ENCODE peak calls at places on chromosomes 1 and 21, in ten cellular contexts. One of them, this sample, is unnamed.

GRCh38 chr1:152151646-152152045 is 7.4 kb downstream of the RPTN start:
- DNase-seq in stomach: no peak
- DNase-seq in transverse colon: no peak
- DNase-seq in CD8-positive, alpha-beta T cell: no peak
- DNase-seq in gastrocnemius medialis: no peak
- DNase-seq in AG04450: no peak
- DNase-seq in foreskin fibroblast: peak; percentile 30
- DNase-seq in WERI-Rb-1: no peak
- DNase-seq in lower lobe of right lung: no peak
- DNase-seq in cardiac muscle cell: no peak
- DNase-seq in this sample: no peak

GRCh38 chr21:36976882-36977651 is 10.6 kb upstream of the HLCS start:
- DNase-seq in stomach: no peak
- DNase-seq in transverse colon: peak; percentile 17
- DNase-seq in CD8-positive, alpha-beta T cell: no peak
- DNase-seq in gastrocnemius medialis: no peak
- DNase-seq in AG04450: peak; percentile 27
- DNase-seq in foreskin fibroblast: peak; percentile 83
- DNase-seq in WERI-Rb-1: peak; percentile 76
- DNase-seq in lower lobe of right lung: no peak
- DNase-seq in cardiac muscle cell: peak; percentile 83
- DNase-seq in this sample: peak; percentile 65

GRCh38 chr1:4380564-4381168 is 273.7 kb upstream of the AJAP1 start:
- DNase-seq in stomach: no peak
- DNase-seq in transverse colon: no peak
- DNase-seq in CD8-positive, alpha-beta T cell: no peak
- DNase-seq in gastrocnemius medialis: no peak
- DNase-seq in AG04450: no peak
- DNase-seq in foreskin fibroblast: peak; percentile 1
- DNase-seq in WERI-Rb-1: no peak
- DNase-seq in lower lobe of right lung: no peak
- DNase-seq in cardiac muscle cell: no peak
- DNase-seq in this sample: no peak

GRCh38 chr1:107777664-107778047 is 187.3 kb downstream of the VAV3 start:
- DNase-seq in stomach: no peak
- DNase-seq in transverse colon: no peak
- DNase-seq in CD8-positive, alpha-beta T cell: no peak
- DNase-seq in gastrocnemius medialis: no peak
- DNase-seq in AG04450: no peak
- DNase-seq in foreskin fibroblast: no peak
- DNase-seq in WERI-Rb-1: no peak
- DNase-seq in lower lobe of right lung: no peak
- DNase-seq in cardiac muscle cell: no peak
- DNase-seq in this sample: no peak

GRCh38 chr1:227922501-227923352 is 25.0 kb downstream of the WNT9A start:
- DNase-seq in stomach: no peak
- DNase-seq in transverse colon: no peak
- DNase-seq in CD8-positive, alpha-beta T cell: no peak
- DNase-seq in gastrocnemius medialis: no peak
- DNase-seq in AG04450: no peak
- DNase-seq in foreskin fibroblast: no peak
- DNase-seq in WERI-Rb-1: peak; percentile 52
- DNase-seq in lower lobe of right lung: no peak
- DNase-seq in cardiac muscle cell: no peak
- DNase-seq in this sample: no peak

GRCh38 chr1:66355756-66356155 is 178.2 kb upstream of the SGIP1 start:
- DNase-seq in stomach: no peak
- DNase-seq in transverse colon: no peak
- DNase-seq in CD8-positive, alpha-beta T cell: no peak
- DNase-seq in gastrocnemius medialis: no peak
- DNase-seq in AG04450: no peak
- DNase-seq in foreskin fibroblast: no peak
- DNase-seq in WERI-Rb-1: no peak
- DNase-seq in lower lobe of right lung: no peak
- DNase-seq in cardiac muscle cell: no peak
- DNase-seq in this sample: no peak

GRCh38 chr1:116988248-116988647 is 13.3 kb upstream of the CD101 start:
- DNase-seq in stomach: no peak
- DNase-seq in transverse colon: no peak
- DNase-seq in CD8-positive, alpha-beta T cell: no peak
- DNase-seq in gastrocnemius medialis: no peak
- DNase-seq in AG04450: no peak
- DNase-seq in foreskin fibroblast: peak; percentile 56
- DNase-seq in WERI-Rb-1: no peak
- DNase-seq in lower lobe of right lung: no peak
- DNase-seq in cardiac muscle cell: peak; percentile 81
- DNase-seq in this sample: no peak

GRCh38 chr1:40723196-40723955 is 31.9 kb downstream of the NFYC start:
- DNase-seq in stomach: no peak
- DNase-seq in transverse colon: no peak
- DNase-seq in CD8-positive, alpha-beta T cell: no peak
- DNase-seq in gastrocnemius medialis: no peak
- DNase-seq in AG04450: no peak
- DNase-seq in foreskin fibroblast: no peak
- DNase-seq in WERI-Rb-1: no peak
- DNase-seq in lower lobe of right lung: peak; percentile 61
- DNase-seq in cardiac muscle cell: no peak
- DNase-seq in this sample: no peak

GRCh38 chr1:160096491-160097116 is 1.8 kb downstream of the IGSF8 start:
- DNase-seq in stomach: no peak
- DNase-seq in transverse colon: no peak
- DNase-seq in CD8-positive, alpha-beta T cell: no peak
- DNase-seq in gastrocnemius medialis: peak; percentile 78
- DNase-seq in AG04450: no peak
- DNase-seq in foreskin fibroblast: peak; percentile 82
- DNase-seq in WERI-Rb-1: no peak
- DNase-seq in lower lobe of right lung: no peak
- DNase-seq in cardiac muscle cell: peak; percentile 8
- DNase-seq in this sample: no peak

GRCh38 chr1:231232870-231233734 is 7.9 kb upstream of the GNPAT start:
- DNase-seq in stomach: no peak
- DNase-seq in transverse colon: no peak
- DNase-seq in CD8-positive, alpha-beta T cell: no peak
- DNase-seq in gastrocnemius medialis: no peak
- DNase-seq in AG04450: no peak
- DNase-seq in foreskin fibroblast: no peak
- DNase-seq in WERI-Rb-1: no peak
- DNase-seq in lower lobe of right lung: no peak
- DNase-seq in cardiac muscle cell: no peak
- DNase-seq in this sample: no peak

GRCh38 chr1:61182049-61182448 is 99.7 kb downstream of the NFIA start:
- DNase-seq in stomach: no peak
- DNase-seq in transverse colon: no peak
- DNase-seq in CD8-positive, alpha-beta T cell: no peak
- DNase-seq in gastrocnemius medialis: peak; percentile 65
- DNase-seq in AG04450: peak; percentile 21
- DNase-seq in foreskin fibroblast: peak; percentile 92
- DNase-seq in WERI-Rb-1: no peak
- DNase-seq in lower lobe of right lung: no peak
- DNase-seq in cardiac muscle cell: peak; percentile 66
- DNase-seq in this sample: no peak
- TF ChIP-seq CTCF in stomach: no peak
- TF ChIP-seq CTCF in transverse colon: no peak
- TF ChIP-seq CTCF in CD8-positive, alpha-beta T cell: no peak
- TF ChIP-seq CTCF in gastrocnemius medialis: no peak
- TF ChIP-seq CTCF in AG04450: no peak
- TF ChIP-seq CTCF in foreskin fibroblast: no peak
- TF ChIP-seq CTCF in WERI-Rb-1: no peak
- TF ChIP-seq CTCF in lower lobe of right lung: no peak
- TF ChIP-seq CTCF in cardiac muscle cell: no peak
- TF ChIP-seq CTCF in this sample: no peak

DNA sequence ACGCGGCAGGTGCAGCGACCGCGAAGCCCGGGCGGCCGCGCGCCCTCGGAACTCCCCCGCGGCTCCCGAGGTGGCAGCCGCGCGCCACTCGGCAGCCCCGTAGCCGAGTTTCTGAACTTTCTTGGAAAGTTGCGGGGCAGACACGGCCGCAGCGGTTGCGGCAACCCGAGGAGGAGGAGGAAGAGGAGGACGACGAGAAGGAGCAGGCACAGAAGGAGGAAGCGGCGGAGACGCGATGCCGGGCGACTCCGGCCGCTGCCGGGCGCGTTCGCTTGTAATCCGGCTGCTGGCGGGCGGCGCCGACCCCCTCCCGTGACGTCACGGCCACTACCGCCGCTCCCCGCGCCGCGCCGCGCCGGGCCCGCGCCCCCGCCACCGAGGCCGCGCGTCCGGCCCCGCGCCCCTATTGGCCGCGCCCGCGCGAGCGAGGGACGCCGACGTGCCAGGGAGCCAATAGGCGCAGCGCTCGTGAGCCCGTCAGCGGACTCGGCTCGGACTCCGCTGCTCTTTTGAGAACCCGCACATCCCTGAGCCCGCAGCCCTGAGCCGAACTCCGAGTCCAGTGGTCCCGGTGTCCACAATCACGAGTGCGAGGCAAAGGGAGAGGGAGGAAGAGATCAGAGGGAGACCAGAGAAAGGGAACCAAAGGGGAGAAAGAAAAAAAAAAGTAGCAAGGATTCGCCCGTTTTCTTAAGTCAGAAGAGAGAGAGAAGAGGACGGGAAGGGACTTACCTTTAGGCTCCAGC is 736 bp upstream of the BARHL2 start:
- DNase-seq in stomach: no peak
- DNase-seq in transverse colon: peak; percentile 42
- DNase-seq in CD8-positive, alpha-beta T cell: no peak
- DNase-seq in gastrocnemius medialis: no peak
- DNase-seq in AG04450: no peak
- DNase-seq in foreskin fibroblast: peak; percentile 61
- DNase-seq in WERI-Rb-1: peak; percentile 76
- DNase-seq in lower lobe of right lung: no peak
- DNase-seq in cardiac muscle cell: peak; percentile 46
- DNase-seq in this sample: no peak
- H3K4me3 ChIP-seq in stomach: peak overlapping the region; percentile 26
- H3K4me3 ChIP-seq in transverse colon: peak overlapping the region; percentile 20
- H3K4me3 ChIP-seq in CD8-positive, alpha-beta T cell: peak overlapping the region; percentile 28
- H3K4me3 ChIP-seq in gastrocnemius medialis: peak overlapping the region; percentile 23
- H3K4me3 ChIP-seq in AG04450: peak overlapping the region; percentile 43
- H3K4me3 ChIP-seq in foreskin fibroblast: peak overlapping the region; percentile 40
- H3K4me3 ChIP-seq in WERI-Rb-1: peak overlapping the region; percentile 62
- H3K4me3 ChIP-seq in lower lobe of right lung: peak overlapping the region; percentile 35
- H3K4me3 ChIP-seq in cardiac muscle cell: peak overlapping the region; percentile 30
- H3K4me3 ChIP-seq in this sample: no peak overlapping the region

GRCh38 chr21:42304556-42305454 is 10.4 kb downstream of the TFF3 start:
- DNase-seq in stomach: no peak
- DNase-seq in transverse colon: peak; percentile 4
- DNase-seq in CD8-positive, alpha-beta T cell: no peak
- DNase-seq in gastrocnemius medialis: no peak
- DNase-seq in AG04450: no peak
- DNase-seq in foreskin fibroblast: no peak
- DNase-seq in WERI-Rb-1: no peak
- DNase-seq in lower lobe of right lung: no peak
- DNase-seq in cardiac muscle cell: no peak
- DNase-seq in this sample: no peak

GRCh38 chr21:42305707-42306147 is 9.5 kb downstream of the TFF3 start:
- DNase-seq in stomach: no peak
- DNase-seq in transverse colon: no peak
- DNase-seq in CD8-positive, alpha-beta T cell: no peak
- DNase-seq in gastrocnemius medialis: no peak
- DNase-seq in AG04450: no peak
- DNase-seq in foreskin fibroblast: no peak
- DNase-seq in WERI-Rb-1: no peak
- DNase-seq in lower lobe of right lung: no peak
- DNase-seq in cardiac muscle cell: no peak
- DNase-seq in this sample: no peak

GRCh38 chr21:42307106-42307505 is 8.1 kb downstream of the TFF3 start:
- DNase-seq in stomach: peak; percentile 23
- DNase-seq in transverse colon: no peak
- DNase-seq in CD8-positive, alpha-beta T cell: no peak
- DNase-seq in gastrocnemius medialis: no peak
- DNase-seq in AG04450: no peak
- DNase-seq in foreskin fibroblast: no peak
- DNase-seq in WERI-Rb-1: no peak
- DNase-seq in lower lobe of right lung: no peak
- DNase-seq in cardiac muscle cell: no peak
- DNase-seq in this sample: no peak

GRCh38 chr21:42308161-42308913 is 6.9 kb downstream of the TFF3 start:
- DNase-seq in stomach: peak; percentile 11
- DNase-seq in transverse colon: no peak
- DNase-seq in CD8-positive, alpha-beta T cell: no peak
- DNase-seq in gastrocnemius medialis: no peak
- DNase-seq in AG04450: no peak
- DNase-seq in foreskin fibroblast: no peak
- DNase-seq in WERI-Rb-1: no peak
- DNase-seq in lower lobe of right lung: no peak
- DNase-seq in cardiac muscle cell: no peak
- DNase-seq in this sample: no peak

GRCh38 chr21:42306366-42307035 is 8.7 kb downstream of the TFF3 start:
- DNase-seq in stomach: peak; percentile 8
- DNase-seq in transverse colon: no peak
- DNase-seq in CD8-positive, alpha-beta T cell: no peak
- DNase-seq in gastrocnemius medialis: no peak
- DNase-seq in AG04450: no peak
- DNase-seq in foreskin fibroblast: no peak
- DNase-seq in WERI-Rb-1: no peak
- DNase-seq in lower lobe of right lung: no peak
- DNase-seq in cardiac muscle cell: no peak
- DNase-seq in this sample: no peak
- TF ChIP-seq CTCF in stomach: no peak
- TF ChIP-seq CTCF in transverse colon: no peak
- TF ChIP-seq CTCF in CD8-positive, alpha-beta T cell: no peak
- TF ChIP-seq CTCF in gastrocnemius medialis: no peak
- TF ChIP-seq CTCF in AG04450: no peak
- TF ChIP-seq CTCF in foreskin fibroblast: no peak
- TF ChIP-seq CTCF in WERI-Rb-1: no peak
- TF ChIP-seq CTCF in lower lobe of right lung: no peak
- TF ChIP-seq CTCF in cardiac muscle cell: no peak
- TF ChIP-seq CTCF in this sample: no peak

GRCh38 chr1:85584264-85584781 is 3.8 kb downstream of the CCN1 start:
- DNase-seq in stomach: no peak
- DNase-seq in transverse colon: no peak
- DNase-seq in CD8-positive, alpha-beta T cell: no peak
- DNase-seq in gastrocnemius medialis: no peak
- DNase-seq in AG04450: peak; percentile 86
- DNase-seq in foreskin fibroblast: peak; percentile 89
- DNase-seq in WERI-Rb-1: no peak
- DNase-seq in lower lobe of right lung: no peak
- DNase-seq in cardiac muscle cell: peak; percentile 92
- DNase-seq in this sample: no peak

GRCh38 chr1:85583355-85584263 is 3.0 kb downstream of the CCN1 start:
- DNase-seq in stomach: no peak
- DNase-seq in transverse colon: no peak
- DNase-seq in CD8-positive, alpha-beta T cell: no peak
- DNase-seq in gastrocnemius medialis: no peak
- DNase-seq in AG04450: no peak
- DNase-seq in foreskin fibroblast: peak; percentile 46
- DNase-seq in WERI-Rb-1: no peak
- DNase-seq in lower lobe of right lung: no peak
- DNase-seq in cardiac muscle cell: peak; percentile 63
- DNase-seq in this sample: no peak

GRCh38 chr1:85581802-85582686 is 1.5 kb downstream of the CCN1 start:
- DNase-seq in stomach: no peak
- DNase-seq in transverse colon: peak; percentile 25
- DNase-seq in CD8-positive, alpha-beta T cell: no peak
- DNase-seq in gastrocnemius medialis: peak; percentile 28
- DNase-seq in AG04450: peak; percentile 50
- DNase-seq in foreskin fibroblast: peak; percentile 80
- DNase-seq in WERI-Rb-1: no peak
- DNase-seq in lower lobe of right lung: peak; percentile 80
- DNase-seq in cardiac muscle cell: peak; percentile 87
- DNase-seq in this sample: no peak

GRCh38 chr1:85581138-85581801 is 709 bp downstream of the CCN1 start:
- DNase-seq in stomach: peak; percentile 80
- DNase-seq in transverse colon: peak; percentile 80
- DNase-seq in CD8-positive, alpha-beta T cell: no peak
- DNase-seq in gastrocnemius medialis: peak; percentile 78
- DNase-seq in AG04450: peak; percentile 52
- DNase-seq in foreskin fibroblast: peak; percentile 86
- DNase-seq in WERI-Rb-1: peak; percentile 59
- DNase-seq in lower lobe of right lung: peak; percentile 81
- DNase-seq in cardiac muscle cell: peak; percentile 89
- DNase-seq in this sample: peak; percentile 57

GRCh38 chr1:85582687-85583354 is 2.3 kb downstream of the CCN1 start:
- DNase-seq in stomach: no peak
- DNase-seq in transverse colon: no peak
- DNase-seq in CD8-positive, alpha-beta T cell: no peak
- DNase-seq in gastrocnemius medialis: no peak
- DNase-seq in AG04450: no peak
- DNase-seq in foreskin fibroblast: peak; percentile 63
- DNase-seq in WERI-Rb-1: no peak
- DNase-seq in lower lobe of right lung: no peak
- DNase-seq in cardiac muscle cell: peak; percentile 74
- DNase-seq in this sample: no peak
- H3K4me3 ChIP-seq in stomach: peak overlapping the region; percentile 58
- H3K4me3 ChIP-seq in transverse colon: peak overlapping the region; percentile 39
- H3K4me3 ChIP-seq in CD8-positive, alpha-beta T cell: no peak overlapping the region
- H3K4me3 ChIP-seq in gastrocnemius medialis: peak overlapping the region; percentile 76
- H3K4me3 ChIP-seq in AG04450: peak overlapping the region; percentile 93
- H3K4me3 ChIP-seq in foreskin fibroblast: peak overlapping the region; percentile 78
- H3K4me3 ChIP-seq in WERI-Rb-1: no peak overlapping the region
- H3K4me3 ChIP-seq in lower lobe of right lung: peak overlapping the region; percentile 67
- H3K4me3 ChIP-seq in cardiac muscle cell: no peak overlapping the region
- H3K4me3 ChIP-seq in this sample: no peak overlapping the region

This sample was measured in GM06990.